ENCODE peak calls at places on chromosome 5, in ten cellular contexts. K is endothelial cell of umbilical vein, G is Peyer's patch, B is aorta, P is GM23248, M is breast epithelium, Q is HepG2, J is Panc1, Z is left ventricle myocardium inferior, C is A673. Y is an unnamed sample. For H3K36me3, the result is how much of the 10 kb centered on the place peaks cover.

GRCh38 chr5:159263569-159263905 is 447 bp downstream of the UBLCP1 start:
- DNase-seq in B (no peak), J (no peak), Q (no peak), K (no peak), P (no peak), C (no peak), Z (no peak), M (no peak), G (no peak), Y (no peak)

GRCh38 chr5:41869150-41869738 is 981 bp downstream of the OXCT1 start:
- DNase-seq in K (peak), M (peak), Z (peak), C (no peak), P (peak), G (peak), Q (no peak), J (no peak), B (peak), Y (no peak)

GRCh38 chr5:145887976-145888574 is 15.3 kb upstream of the GRXCR2 start:
- DNase-seq in J (peak), Z (no peak), P (peak), K (peak), B (no peak), G (no peak), C (peak), Q (peak), M (no peak), Y (peak)

GRCh38 chr5:143865421-143865820 is 53.5 kb downstream of the HMHB1 start:
- DNase-seq in Z (no peak), M (no peak), K (no peak), J (no peak), B (no peak), G (no peak), C (no peak), Q (no peak), P (no peak), Y (no peak)

GRCh38 chr5:142012186-142012785 is 541 bp downstream of the GNPDA1 start:
- DNase-seq in K (peak), J (no peak), P (peak), Q (peak), M (no peak), G (peak), Z (peak), B (peak), C (peak), Y (no peak)

GRCh38 chr5:35436441-35437057 is 181.1 kb upstream of the SPEF2 start:
- DNase-seq in K (peak), J (no peak), P (peak), B (no peak), G (no peak), Q (peak), M (no peak), C (peak), Z (no peak), Y (peak)

GRCh38 chr5:81980598-81981260 is 8.9 kb downstream of the ATG10 start:
- DNase-seq in Q (no peak), P (no peak), J (no peak), C (no peak), B (no peak), Z (no peak), G (no peak), K (no peak), M (no peak), Y (no peak)

GRCh38 chr5:115147052-115147451 is 22.7 kb downstream of the TRIM36 start:
- DNase-seq in K (no peak), M (no peak), B (no peak), Z (no peak), G (no peak), J (no peak), P (no peak), Q (no peak), C (no peak), Y (no peak)

GRCh38 chr5:54656261-54656728 is 138.7 kb downstream of the SNX18 start:
- DNase-seq in P (no peak), G (no peak), J (no peak), Q (no peak), Z (no peak), C (no peak), M (no peak), K (no peak), B (no peak), Y (no peak)

GRCh38 chr5:107289030-107289714 is 381.6 kb downstream of the EFNA5 start:
- DNase-seq in B (no peak), C (no peak), Z (no peak), M (no peak), K (no peak), J (no peak), G (no peak), Q (no peak), P (no peak), Y (no peak)

GRCh38 chr5:41068169-41068568 is 3.0 kb downstream of the MROH2B start:
- DNase-seq in P (peak), J (no peak), B (no peak), K (no peak), C (peak), Q (no peak), G (no peak), M (no peak), Z (no peak), Y (no peak)

GRCh38 chr5:30092548-30092947 is 1100.9 kb upstream of the CDH6 start:
- DNase-seq in M (no peak), G (no peak), J (no peak), C (no peak), P (no peak), Z (no peak), K (no peak), B (no peak), Q (no peak), Y (no peak)

GRCh38 chr5:9927521-9927997 is 297.4 kb upstream of the TAS2R1 start:
- DNase-seq in C (no peak), G (no peak), B (no peak), Q (no peak), K (no peak), P (peak), J (no peak), Z (no peak), M (no peak), Y (no peak)

GRCh38 chr5:171664489-171664888 is 121.1 kb upstream of the SMIM23 start:
- DNase-seq in Q (no peak), K (no peak), Z (no peak), G (no peak), B (no peak), J (no peak), C (no peak), M (no peak), P (no peak), Y (no peak)

GRCh38 chr5:90226433-90227099 is 183.0 kb downstream of the CETN3 start:
- DNase-seq in M (no peak), J (no peak), Q (no peak), P (no peak), G (no peak), K (peak), Z (no peak), C (peak), B (no peak), Y (no peak)

GRCh38 chr5:90224342-90224741 is 185.2 kb downstream of the CETN3 start:
- DNase-seq in M (no peak), Q (no peak), J (no peak), C (no peak), G (no peak), P (no peak), K (no peak), Z (no peak), B (no peak), Y (no peak)

GRCh38 chr5:90221947-90222346 is 187.6 kb downstream of the CETN3 start:
- DNase-seq in P (peak), K (peak), C (no peak), J (peak), Z (no peak), G (no peak), Q (no peak), B (no peak), M (no peak), Y (peak)

GRCh38 chr5:90231688-90232087 is 177.9 kb downstream of the CETN3 start:
- DNase-seq in Z (no peak), K (no peak), J (no peak), B (no peak), G (no peak), P (no peak), Q (no peak), M (no peak), C (no peak), Y (no peak)

GRCh38 chr5:90227688-90228087 is 181.9 kb downstream of the CETN3 start:
- DNase-seq in P (no peak), Z (no peak), K (no peak), C (no peak), B (peak), G (no peak), Q (no peak), J (no peak), M (no peak), Y (no peak)
- H3K4me3 ChIP-seq in P (no peak), Z (no peak), K (no peak), C (no peak), B (no peak), G (no peak), Q (no peak), J (no peak), M (no peak), Y (no peak)

DNA sequence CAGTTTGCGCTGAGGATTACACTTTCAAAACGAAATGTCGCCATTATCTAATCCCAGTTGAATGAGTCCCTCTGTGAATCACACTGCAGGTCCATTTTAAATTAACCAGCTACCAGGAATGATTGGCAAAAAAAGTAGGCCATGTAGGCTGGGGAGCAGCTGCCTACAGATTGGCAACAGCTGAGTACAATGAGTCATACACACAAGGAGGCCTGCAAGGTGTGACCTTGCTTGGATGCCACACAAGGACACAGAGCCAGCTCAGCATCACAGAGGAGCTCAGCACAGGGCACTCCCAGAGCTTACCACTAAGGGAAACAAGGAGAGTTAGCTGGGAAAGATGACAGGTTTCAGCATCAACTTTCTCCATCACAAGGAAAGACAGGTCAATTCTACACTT is 12.9 kb downstream of the HAVCR1 start:
- DNase-seq in B (no peak), M (no peak), P (no peak), K (no peak), G (no peak), Q (peak), Z (peak), J (no peak), C (no peak), Y (no peak)
- H3K27ac ChIP-seq in B (no peak), M (no peak), P (no peak), K (no peak), G (no peak), Q (no peak), Z (peak), J (no peak), C (no peak), Y (no peak)

GRCh38 chr5:170590537-170590936 is 86.7 kb downstream of the KCNIP1 start:
- DNase-seq in Z (no peak), J (no peak), Q (no peak), P (no peak), C (no peak), M (no peak), G (no peak), K (no peak), B (no peak), Y (no peak)
- H3K36me3 ChIP-seq in Z (under half), J (under half), Q (under half), P (under half), C (under half), M (under half), G (under half), K (under half), B (under half), Y (under half)

DNA sequence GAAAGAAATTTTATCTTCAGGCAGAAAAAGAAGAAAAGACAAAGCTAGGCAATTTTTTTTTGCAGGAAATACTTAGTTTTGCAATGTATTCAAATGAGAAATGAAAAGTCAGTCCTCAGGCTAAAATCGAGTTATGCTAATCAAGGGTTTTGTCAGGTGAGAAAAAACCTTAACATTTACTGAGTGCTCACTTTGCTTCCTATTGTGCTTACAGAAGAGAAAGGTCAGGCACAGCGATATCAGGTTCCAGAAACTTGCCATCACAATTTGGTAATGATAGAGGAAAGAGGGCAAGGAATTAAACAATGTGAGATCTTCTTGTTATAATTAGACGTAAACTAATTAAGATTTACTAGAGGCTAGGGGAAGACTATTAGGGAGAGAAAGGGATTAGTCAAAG is 431.7 kb upstream of the CTNND2 start:
- DNase-seq in P (no peak), J (no peak), K (no peak), B (no peak), G (no peak), M (no peak), C (no peak), Z (no peak), Q (no peak), Y (no peak)
- H3K4me3 ChIP-seq in P (no peak), J (no peak), K (no peak), B (no peak), G (no peak), M (no peak), C (no peak), Z (no peak), Q (no peak), Y (no peak)

GRCh38 chr5:38870595-38870994 is 24.8 kb downstream of the OSMR start:
- DNase-seq in G (no peak), B (no peak), Z (no peak), P (no peak), J (no peak), C (no peak), K (no peak), Q (no peak), M (no peak), Y (no peak)
- H3K27ac ChIP-seq in G (no peak), B (peak), Z (no peak), P (peak), J (no peak), C (no peak), K (no peak), Q (no peak), M (peak), Y (peak)

GRCh38 chr5:150651382-150651781 is 9.7 kb upstream of the MYOZ3 start:
- DNase-seq in G (no peak), Z (no peak), M (no peak), Q (no peak), J (no peak), C (no peak), K (no peak), B (no peak), P (no peak), Y (no peak)

GRCh38 chr5:150649108-150649827 is 8.8 kb downstream of the SYNPO start:
- DNase-seq in J (no peak), Q (no peak), B (peak), K (no peak), G (no peak), Z (peak), M (no peak), C (no peak), P (no peak), Y (no peak)

GRCh38 chr5:150651924-150652688 is 8.9 kb upstream of the MYOZ3 start:
- DNase-seq in G (no peak), Q (no peak), B (no peak), C (no peak), K (no peak), Z (no peak), J (no peak), P (no peak), M (no peak), Y (no peak)

GRCh38 chr5:150649828-150650712 is 9.6 kb downstream of the SYNPO start:
- DNase-seq in M (no peak), C (no peak), G (no peak), K (no peak), B (peak), Q (no peak), P (no peak), Z (no peak), J (no peak), Y (no peak)

DNA sequence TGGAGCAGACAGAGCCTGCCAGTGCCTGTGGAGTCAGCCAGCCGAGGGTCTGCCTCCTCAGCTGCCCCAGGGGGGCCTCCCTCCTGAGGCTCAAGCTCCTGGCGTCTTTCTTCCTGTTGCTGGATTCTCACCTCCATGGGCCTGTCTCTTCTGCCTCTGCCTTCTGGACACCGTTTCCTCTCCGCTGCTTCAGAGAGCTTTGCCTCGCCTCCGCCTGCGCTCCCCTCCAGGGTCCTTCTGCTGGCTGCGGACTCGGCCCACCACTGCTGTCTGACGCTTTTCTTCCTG is 10.2 kb downstream of the SYNPO start:
- DNase-seq in K (no peak), Q (no peak), B (no peak), M (no peak), G (no peak), C (no peak), P (no peak), J (no peak), Z (no peak), Y (no peak)
- H3K36me3 ChIP-seq in K (half or more), Q (under half), B (under half), M (under half), G (under half), C (under half), P (under half), J (under half), Z (under half), Y (under half)

DNA sequence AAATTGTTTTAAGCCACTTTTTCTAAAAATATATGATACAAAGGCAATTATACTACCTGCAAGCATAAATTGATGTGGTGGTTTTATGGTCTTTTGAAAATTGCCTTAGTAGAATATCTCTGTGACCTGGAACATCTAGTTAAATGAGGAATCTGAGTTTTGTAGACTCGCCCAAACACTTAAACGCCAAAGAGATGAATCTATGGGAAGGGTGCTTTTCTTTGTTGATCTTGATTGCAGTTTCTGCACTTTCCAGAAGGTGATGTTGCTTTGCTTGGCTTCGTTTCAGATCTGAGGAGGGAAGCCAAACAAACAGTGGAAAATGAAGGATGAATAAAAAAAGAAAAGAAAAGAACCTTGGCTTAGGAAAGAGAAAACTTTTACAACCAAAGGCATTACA is 1021.3 kb downstream of the NR2F1-AS1 start:
- DNase-seq in M (no peak), C (no peak), G (no peak), K (peak), Z (no peak), B (no peak), P (peak), J (no peak), Q (no peak), Y (peak)
- H3K4me3 ChIP-seq in M (no peak), C (no peak), G (no peak), K (no peak), Z (no peak), B (no peak), P (peak), J (no peak), Q (no peak), Y (no peak)

DNA sequence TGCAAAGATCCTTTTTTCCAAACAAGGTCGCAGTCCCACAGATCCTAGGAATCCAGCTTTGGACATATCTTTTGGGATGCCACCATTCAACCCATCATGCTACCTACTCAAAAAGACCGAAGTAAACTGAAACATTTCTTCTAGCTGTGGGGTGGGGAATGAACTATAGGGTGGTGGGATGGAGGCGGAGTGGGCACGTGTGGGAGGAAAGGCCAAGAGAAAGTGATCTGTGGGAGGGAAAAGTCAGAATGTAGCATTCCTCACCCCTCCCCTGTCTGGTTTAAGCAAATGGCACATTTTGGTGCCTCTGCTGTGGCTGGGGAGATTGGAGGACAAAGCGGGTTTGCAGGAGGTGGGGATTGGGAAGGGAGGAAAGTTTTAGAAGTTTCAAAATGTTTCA is 59.2 kb upstream of the IL17B start:
- DNase-seq in G (no peak), Q (no peak), P (no peak), J (no peak), B (no peak), K (no peak), C (no peak), Z (no peak), M (no peak), Y (no peak)
- H3K27ac ChIP-seq in G (no peak), Q (no peak), P (no peak), J (no peak), B (no peak), K (no peak), C (no peak), Z (no peak), M (peak), Y (no peak)

GRCh38 chr5:176424181-176424580 is 7.8 kb upstream of the CLTB start:
- DNase-seq in Z (no peak), K (peak), M (no peak), P (no peak), C (no peak), B (no peak), Q (no peak), J (no peak), G (no peak), Y (no peak)
- H3K36me3 ChIP-seq in Z (under half), K (under half), M (under half), P (under half), C (under half), B (under half), Q (under half), J (under half), G (under half), Y (under half)

GRCh38 chr5:135833961-135834638 is 363 bp upstream of the SLC25A48 start:
- DNase-seq in P (no peak), Q (no peak), Z (no peak), C (no peak), B (peak), J (no peak), G (no peak), M (no peak), K (no peak), Y (peak)

GRCh38 chr5:135833521-135833920 is 942 bp upstream of the SLC25A48 start:
- DNase-seq in K (no peak), Z (no peak), P (no peak), Q (no peak), M (no peak), J (no peak), B (peak), G (no peak), C (no peak), Y (no peak)

GRCh38 chr5:135832941-135833340 is 1.5 kb upstream of the SLC25A48 start:
- DNase-seq in P (no peak), Z (no peak), K (no peak), M (no peak), G (no peak), J (no peak), B (peak), C (no peak), Q (no peak), Y (no peak)

GRCh38 chr5:135835766-135836165 is 1.3 kb downstream of the SLC25A48 start:
- DNase-seq in J (no peak), B (peak), M (no peak), K (no peak), G (no peak), Z (no peak), P (no peak), Q (no peak), C (no peak), Y (no peak)

GRCh38 chr5:135834639-135835529 is at the start of gene SLC25A48:
- DNase-seq in J (no peak), K (peak), Z (peak), M (no peak), B (peak), G (no peak), P (peak), Q (peak), C (peak), Y (no peak)
- H3K4me3 ChIP-seq in J (peak), K (no peak), Z (peak), M (peak), B (no peak), G (peak), P (peak), Q (peak), C (peak), Y (peak)